ENCODE peak calls at places on chromosomes 6 and 20, in five cellular contexts. One of them, this sample, is unnamed.
A peak's percentile ranks its signal among the peaks of the same experiment; 100 is the strongest.

GRCh38 chr20:8005033-8005432 is 14.5 kb downstream of the TMX4 start:
- DNase-seq in GM12865: no peak
- DNase-seq in AG20443: no peak
- DNase-seq in psoas muscle: no peak
- DNase-seq in heart left ventricle: no peak
- DNase-seq in this sample: no peak

GRCh38 chr6:105587349-105588115 is 184.7 kb upstream of the PREP start:
- DNase-seq in heart left ventricle: no peak
- DNase-seq in AG20443: peak; percentile 85
- DNase-seq in GM12865: no peak
- DNase-seq in psoas muscle: no peak
- DNase-seq in this sample: no peak

GRCh38 chr6:45900808-45901752 is 114.6 kb downstream of the CLIC5 start:
- DNase-seq in heart left ventricle: no peak
- DNase-seq in AG20443: peak; percentile 74
- DNase-seq in psoas muscle: no peak
- DNase-seq in GM12865: no peak
- DNase-seq in this sample: no peak

GRCh38 chr6:158707826-158708225 is 58.0 kb downstream of the SYTL3 start:
- DNase-seq in AG20443: no peak
- DNase-seq in heart left ventricle: peak; percentile 57
- DNase-seq in GM12865: peak; percentile 45
- DNase-seq in psoas muscle: no peak
- DNase-seq in this sample: no peak

GRCh38 chr6:159098636-159099106 is 53.9 kb upstream of the TAGAP start:
- DNase-seq in AG20443: no peak
- DNase-seq in psoas muscle: no peak
- DNase-seq in GM12865: peak; percentile 39
- DNase-seq in heart left ventricle: no peak
- DNase-seq in this sample: no peak

GRCh38 chr6:137864812-137865508 is 2.1 kb upstream of the TNFAIP3 start:
- DNase-seq in psoas muscle: no peak
- DNase-seq in AG20443: no peak
- DNase-seq in heart left ventricle: no peak
- DNase-seq in GM12865: no peak
- DNase-seq in this sample: no peak

GRCh38 chr6:1592852-1593251 is 16.9 kb upstream of the FOXC1 start:
- DNase-seq in heart left ventricle: no peak
- DNase-seq in AG20443: no peak
- DNase-seq in psoas muscle: no peak
- DNase-seq in GM12865: no peak
- DNase-seq in this sample: no peak

GRCh38 chr20:2751868-2752630 is 48.4 kb downstream of the CPXM1 start:
- DNase-seq in AG20443: peak; percentile 74
- DNase-seq in heart left ventricle: no peak
- DNase-seq in psoas muscle: no peak
- DNase-seq in GM12865: no peak
- DNase-seq in this sample: peak; percentile 63

GRCh38 chr20:22352019-22352418 is 232.4 kb downstream of the FOXA2 start:
- DNase-seq in psoas muscle: no peak
- DNase-seq in heart left ventricle: no peak
- DNase-seq in AG20443: no peak
- DNase-seq in GM12865: no peak
- DNase-seq in this sample: no peak

GRCh38 chr20:13995841-13996240 is 525 bp downstream of the MACROD2 start:
- DNase-seq in psoas muscle: peak; percentile 64
- DNase-seq in GM12865: no peak
- DNase-seq in AG20443: peak; percentile 58
- DNase-seq in heart left ventricle: peak; percentile 40
- DNase-seq in this sample: peak; percentile 81

GRCh38 chr20:56579261-56579660 is 46.2 kb downstream of the FAM209B start:
- DNase-seq in heart left ventricle: no peak
- DNase-seq in psoas muscle: no peak
- DNase-seq in GM12865: no peak
- DNase-seq in AG20443: no peak
- DNase-seq in this sample: no peak

This sample was measured in right lobe of liver.